ENCODE peak calls at places on chromosomes 13 and 19, in seven cellular contexts. One of them, this sample, is unnamed.

GRCh38 chr19:5112681-5113080 is 143.8 kb downstream of the KDM4B start:
- DNase-seq in transverse colon: no peak
- DNase-seq in GM03348: no peak
- DNase-seq in psoas muscle: no peak
- DNase-seq in amniotic epithelial cell: no peak
- DNase-seq in GM23338: no peak
- DNase-seq in Ammon's horn: no peak
- DNase-seq in this sample: no peak

GRCh38 chr19:53086949-53087348 is 16.3 kb downstream of the ZNF160 start:
- DNase-seq in transverse colon: no peak
- DNase-seq in GM03348: no peak
- DNase-seq in psoas muscle: peak
- DNase-seq in amniotic epithelial cell: no peak
- DNase-seq in GM23338: no peak
- DNase-seq in Ammon's horn: peak
- DNase-seq in this sample: no peak

GRCh38 chr19:14943601-14944000 is 2.3 kb downstream of the OR7C2 start:
- DNase-seq in transverse colon: no peak
- DNase-seq in GM03348: peak
- DNase-seq in psoas muscle: no peak
- DNase-seq in amniotic epithelial cell: peak
- DNase-seq in GM23338: no peak
- DNase-seq in Ammon's horn: no peak
- DNase-seq in this sample: no peak

GRCh38 chr19:42254850-42255765 is at the start of gene ERF:
- DNase-seq in transverse colon: peak
- DNase-seq in GM03348: peak
- DNase-seq in psoas muscle: peak
- DNase-seq in amniotic epithelial cell: peak
- DNase-seq in GM23338: peak
- DNase-seq in Ammon's horn: no peak
- DNase-seq in this sample: peak

GRCh38 chr19:45059258-45059965 is 16.9 kb downstream of the ZNF296 start:
- DNase-seq in transverse colon: peak
- DNase-seq in GM03348: peak
- DNase-seq in psoas muscle: peak
- DNase-seq in amniotic epithelial cell: peak
- DNase-seq in GM23338: peak
- DNase-seq in Ammon's horn: peak
- DNase-seq in this sample: peak

GRCh38 chr19:58544591-58545285 is 874 bp downstream of the TRIM28 start:
- DNase-seq in transverse colon: no peak
- DNase-seq in GM03348: peak
- DNase-seq in psoas muscle: no peak
- DNase-seq in amniotic epithelial cell: peak
- DNase-seq in GM23338: peak
- DNase-seq in Ammon's horn: no peak
- DNase-seq in this sample: no peak

GRCh38 chr13:42113478-42113877 is 65.0 kb downstream of the DGKH start:
- DNase-seq in transverse colon: no peak
- DNase-seq in GM03348: no peak
- DNase-seq in psoas muscle: no peak
- DNase-seq in amniotic epithelial cell: peak
- DNase-seq in GM23338: no peak
- DNase-seq in Ammon's horn: no peak
- DNase-seq in this sample: no peak

GRCh38 chr13:59423708-59424355 is 739.9 kb downstream of the DIAPH3 start:
- DNase-seq in transverse colon: no peak
- DNase-seq in GM03348: no peak
- DNase-seq in psoas muscle: no peak
- DNase-seq in amniotic epithelial cell: no peak
- DNase-seq in GM23338: no peak
- DNase-seq in Ammon's horn: no peak
- DNase-seq in this sample: no peak

GRCh38 chr13:33080962-33081655 is 64.9 kb downstream of the KL start:
- DNase-seq in transverse colon: no peak
- DNase-seq in GM03348: no peak
- DNase-seq in psoas muscle: no peak
- DNase-seq in amniotic epithelial cell: no peak
- DNase-seq in GM23338: no peak
- DNase-seq in Ammon's horn: no peak
- DNase-seq in this sample: no peak

GRCh38 chr13:97068964-97069815 is 74.9 kb upstream of the OXGR1 start:
- DNase-seq in transverse colon: no peak
- DNase-seq in GM03348: no peak
- DNase-seq in psoas muscle: no peak
- DNase-seq in amniotic epithelial cell: no peak
- DNase-seq in GM23338: no peak
- DNase-seq in Ammon's horn: no peak
- DNase-seq in this sample: no peak

GRCh38 chr19:55283548-55284393 is at the start of gene BRSK1:
- DNase-seq in transverse colon: peak
- DNase-seq in GM03348: peak
- DNase-seq in psoas muscle: peak
- DNase-seq in amniotic epithelial cell: peak
- DNase-seq in GM23338: peak
- DNase-seq in Ammon's horn: peak
- DNase-seq in this sample: peak

GRCh38 chr13:67438465-67438864 is 208.3 kb upstream of the PCDH9 start:
- DNase-seq in transverse colon: no peak
- DNase-seq in GM03348: no peak
- DNase-seq in psoas muscle: no peak
- DNase-seq in amniotic epithelial cell: no peak
- DNase-seq in GM23338: peak
- DNase-seq in Ammon's horn: peak
- DNase-seq in this sample: peak

GRCh38 chr13:24625870-24626419 is 54.3 kb upstream of the ATP12A start:
- DNase-seq in transverse colon: no peak
- DNase-seq in GM03348: peak
- DNase-seq in psoas muscle: no peak
- DNase-seq in amniotic epithelial cell: no peak
- DNase-seq in GM23338: no peak
- DNase-seq in Ammon's horn: no peak
- DNase-seq in this sample: no peak

GRCh38 chr13:104043184-104043583 is 977.0 kb upstream of the SLC10A2 start:
- DNase-seq in transverse colon: no peak
- DNase-seq in GM03348: no peak
- DNase-seq in psoas muscle: no peak
- DNase-seq in amniotic epithelial cell: peak
- DNase-seq in GM23338: no peak
- DNase-seq in Ammon's horn: peak
- DNase-seq in this sample: no peak

GRCh38 chr13:22092791-22093545 is 422.1 kb downstream of the FGF9 start:
- DNase-seq in transverse colon: no peak
- DNase-seq in GM03348: peak
- DNase-seq in psoas muscle: no peak
- DNase-seq in amniotic epithelial cell: no peak
- DNase-seq in GM23338: no peak
- DNase-seq in Ammon's horn: no peak
- DNase-seq in this sample: no peak

GRCh38 chr13:34048652-34049051 is 230.7 kb downstream of the RFC3 start:
- DNase-seq in transverse colon: no peak
- DNase-seq in GM03348: no peak
- DNase-seq in psoas muscle: no peak
- DNase-seq in amniotic epithelial cell: no peak
- DNase-seq in GM23338: no peak
- DNase-seq in Ammon's horn: no peak
- DNase-seq in this sample: no peak

GRCh38 chr13:47853236-47853635 is 147.8 kb downstream of the SUCLA2 start:
- DNase-seq in transverse colon: no peak
- DNase-seq in GM03348: peak
- DNase-seq in psoas muscle: no peak
- DNase-seq in amniotic epithelial cell: peak
- DNase-seq in GM23338: no peak
- DNase-seq in Ammon's horn: no peak
- DNase-seq in this sample: no peak

GRCh38 chr13:87314822-87315221 is 356.3 kb upstream of the SLITRK5 start:
- DNase-seq in transverse colon: no peak
- DNase-seq in GM03348: no peak
- DNase-seq in psoas muscle: no peak
- DNase-seq in amniotic epithelial cell: no peak
- DNase-seq in GM23338: no peak
- DNase-seq in Ammon's horn: no peak
- DNase-seq in this sample: no peak

GRCh38 chr19:19661141-19661674 is 2.3 kb downstream of the ATP13A1 start:
- DNase-seq in transverse colon: no peak
- DNase-seq in GM03348: no peak
- DNase-seq in psoas muscle: no peak
- DNase-seq in amniotic epithelial cell: no peak
- DNase-seq in GM23338: no peak
- DNase-seq in Ammon's horn: peak
- DNase-seq in this sample: no peak

GRCh38 chr19:8665468-8666213 is 33.0 kb downstream of the ACTL9 start:
- DNase-seq in transverse colon: no peak
- DNase-seq in GM03348: no peak
- DNase-seq in psoas muscle: no peak
- DNase-seq in amniotic epithelial cell: no peak
- DNase-seq in GM23338: no peak
- DNase-seq in Ammon's horn: no peak
- DNase-seq in this sample: no peak

GRCh38 chr13:51935326-51936171 is 73.8 kb downstream of the CCDC70 start:
- DNase-seq in transverse colon: peak
- DNase-seq in GM03348: peak
- DNase-seq in psoas muscle: no peak
- DNase-seq in amniotic epithelial cell: peak
- DNase-seq in GM23338: peak
- DNase-seq in Ammon's horn: no peak
- DNase-seq in this sample: peak

GRCh38 chr19:40803857-40804782 is 5.1 kb downstream of the EGLN2 start:
- DNase-seq in transverse colon: peak
- DNase-seq in GM03348: no peak
- DNase-seq in psoas muscle: no peak
- DNase-seq in amniotic epithelial cell: no peak
- DNase-seq in GM23338: peak
- DNase-seq in Ammon's horn: peak
- DNase-seq in this sample: peak

GRCh38 chr13:53200498-53201453 is 172.2 kb downstream of the OLFM4 start:
- DNase-seq in transverse colon: peak
- DNase-seq in GM03348: peak
- DNase-seq in psoas muscle: peak
- DNase-seq in amniotic epithelial cell: no peak
- DNase-seq in GM23338: peak
- DNase-seq in Ammon's horn: no peak
- DNase-seq in this sample: peak